ENCODE peak calls at places on chromosome 9, in eight cellular contexts. One of them, this sample, is unnamed.

GRCh38 chr9:97502984-97503861 is 1.8 kb downstream of the TMOD1 start:
- DNase-seq in IMR-90: no peak
- DNase-seq in NB4: no peak
- DNase-seq in K562: peak
- DNase-seq in sigmoid colon: no peak
- DNase-seq in lower leg skin: no peak
- DNase-seq in breast epithelium: no peak
- DNase-seq in thyroid gland: no peak
- DNase-seq in this sample: no peak

GRCh38 chr9:127776195-127776918 is 2.1 kb downstream of the SH2D3C start:
- DNase-seq in K562: peak
- DNase-seq in sigmoid colon: no peak
- DNase-seq in IMR-90: no peak
- DNase-seq in NB4: peak
- DNase-seq in lower leg skin: no peak
- DNase-seq in breast epithelium: no peak
- DNase-seq in thyroid gland: no peak
- DNase-seq in this sample: no peak

GRCh38 chr9:125255781-125256391 is 5.7 kb upstream of the GAPVD1 start:
- DNase-seq in sigmoid colon: no peak
- DNase-seq in lower leg skin: no peak
- DNase-seq in breast epithelium: no peak
- DNase-seq in thyroid gland: peak
- DNase-seq in NB4: peak
- DNase-seq in K562: peak
- DNase-seq in IMR-90: no peak
- DNase-seq in this sample: no peak

GRCh38 chr9:98916660-98917059 is 27.0 kb upstream of the COL15A1 start:
- DNase-seq in NB4: no peak
- DNase-seq in lower leg skin: no peak
- DNase-seq in sigmoid colon: peak
- DNase-seq in K562: peak
- DNase-seq in thyroid gland: no peak
- DNase-seq in IMR-90: peak
- DNase-seq in breast epithelium: peak
- DNase-seq in this sample: no peak

GRCh38 chr9:6229604-6230003 is 14.0 kb downstream of the IL33 start:
- DNase-seq in thyroid gland: no peak
- DNase-seq in sigmoid colon: no peak
- DNase-seq in IMR-90: peak
- DNase-seq in breast epithelium: no peak
- DNase-seq in NB4: no peak
- DNase-seq in K562: no peak
- DNase-seq in lower leg skin: no peak
- DNase-seq in this sample: no peak

GRCh38 chr9:12862596-12862995 is 87.8 kb downstream of the LURAP1L start:
- DNase-seq in lower leg skin: no peak
- DNase-seq in sigmoid colon: no peak
- DNase-seq in thyroid gland: no peak
- DNase-seq in K562: no peak
- DNase-seq in IMR-90: no peak
- DNase-seq in NB4: no peak
- DNase-seq in breast epithelium: no peak
- DNase-seq in this sample: no peak

GRCh38 chr9:95729066-95729465 is 146.4 kb upstream of the ERCC6L2 start:
- DNase-seq in thyroid gland: no peak
- DNase-seq in NB4: no peak
- DNase-seq in lower leg skin: no peak
- DNase-seq in breast epithelium: no peak
- DNase-seq in K562: no peak
- DNase-seq in sigmoid colon: no peak
- DNase-seq in IMR-90: no peak
- DNase-seq in this sample: no peak

GRCh38 chr9:135299239-135299590 is 180.4 kb upstream of the PPP1R26 start:
- DNase-seq in thyroid gland: no peak
- DNase-seq in sigmoid colon: no peak
- DNase-seq in NB4: no peak
- DNase-seq in K562: no peak
- DNase-seq in breast epithelium: no peak
- DNase-seq in IMR-90: no peak
- DNase-seq in lower leg skin: no peak
- DNase-seq in this sample: no peak

GRCh38 chr9:125495137-125496119 is 211.6 kb downstream of the MAPKAP1 start:
- DNase-seq in sigmoid colon: no peak
- DNase-seq in breast epithelium: no peak
- DNase-seq in lower leg skin: no peak
- DNase-seq in IMR-90: no peak
- DNase-seq in thyroid gland: no peak
- DNase-seq in NB4: no peak
- DNase-seq in K562: no peak
- DNase-seq in this sample: no peak

GRCh38 chr9:36316629-36317317 is 58.5 kb upstream of the GNE start:
- DNase-seq in thyroid gland: no peak
- DNase-seq in breast epithelium: no peak
- DNase-seq in sigmoid colon: no peak
- DNase-seq in IMR-90: no peak
- DNase-seq in lower leg skin: no peak
- DNase-seq in K562: no peak
- DNase-seq in NB4: no peak
- DNase-seq in this sample: no peak

GRCh38 chr9:120655005-120655622 is 59.2 kb downstream of the MEGF9 start:
- DNase-seq in thyroid gland: no peak
- DNase-seq in lower leg skin: no peak
- DNase-seq in K562: no peak
- DNase-seq in NB4: peak
- DNase-seq in IMR-90: peak
- DNase-seq in breast epithelium: no peak
- DNase-seq in sigmoid colon: no peak
- DNase-seq in this sample: no peak

GRCh38 chr9:88388203-88388885 is at the start of gene SPIN1:
- DNase-seq in K562: peak
- DNase-seq in IMR-90: peak
- DNase-seq in lower leg skin: no peak
- DNase-seq in thyroid gland: peak
- DNase-seq in breast epithelium: peak
- DNase-seq in sigmoid colon: peak
- DNase-seq in NB4: peak
- DNase-seq in this sample: peak

GRCh38 chr9:79020266-79020665 is 551.5 kb upstream of the TLE4 start:
- DNase-seq in thyroid gland: no peak
- DNase-seq in sigmoid colon: no peak
- DNase-seq in breast epithelium: no peak
- DNase-seq in IMR-90: no peak
- DNase-seq in NB4: no peak
- DNase-seq in lower leg skin: no peak
- DNase-seq in K562: no peak
- DNase-seq in this sample: no peak

GRCh38 chr9:133589454-133590227 is 19.5 kb downstream of the FAM163B start:
- DNase-seq in lower leg skin: no peak
- DNase-seq in NB4: no peak
- DNase-seq in thyroid gland: no peak
- DNase-seq in K562: peak
- DNase-seq in sigmoid colon: no peak
- DNase-seq in breast epithelium: no peak
- DNase-seq in IMR-90: no peak
- DNase-seq in this sample: no peak

GRCh38 chr9:133584559-133585476 is 24.4 kb downstream of the FAM163B start:
- DNase-seq in sigmoid colon: no peak
- DNase-seq in IMR-90: no peak
- DNase-seq in breast epithelium: no peak
- DNase-seq in lower leg skin: no peak
- DNase-seq in K562: no peak
- DNase-seq in thyroid gland: no peak
- DNase-seq in NB4: peak
- DNase-seq in this sample: no peak

GRCh38 chr9:133587466-133587865 is 21.7 kb downstream of the FAM163B start:
- DNase-seq in K562: no peak
- DNase-seq in lower leg skin: no peak
- DNase-seq in NB4: no peak
- DNase-seq in IMR-90: no peak
- DNase-seq in breast epithelium: no peak
- DNase-seq in thyroid gland: no peak
- DNase-seq in sigmoid colon: no peak
- DNase-seq in this sample: no peak

GRCh38 chr9:133585481-133586367 is 23.5 kb downstream of the FAM163B start:
- DNase-seq in thyroid gland: no peak
- DNase-seq in lower leg skin: no peak
- DNase-seq in K562: no peak
- DNase-seq in IMR-90: no peak
- DNase-seq in NB4: peak
- DNase-seq in breast epithelium: no peak
- DNase-seq in sigmoid colon: no peak
- DNase-seq in this sample: no peak

DNA sequence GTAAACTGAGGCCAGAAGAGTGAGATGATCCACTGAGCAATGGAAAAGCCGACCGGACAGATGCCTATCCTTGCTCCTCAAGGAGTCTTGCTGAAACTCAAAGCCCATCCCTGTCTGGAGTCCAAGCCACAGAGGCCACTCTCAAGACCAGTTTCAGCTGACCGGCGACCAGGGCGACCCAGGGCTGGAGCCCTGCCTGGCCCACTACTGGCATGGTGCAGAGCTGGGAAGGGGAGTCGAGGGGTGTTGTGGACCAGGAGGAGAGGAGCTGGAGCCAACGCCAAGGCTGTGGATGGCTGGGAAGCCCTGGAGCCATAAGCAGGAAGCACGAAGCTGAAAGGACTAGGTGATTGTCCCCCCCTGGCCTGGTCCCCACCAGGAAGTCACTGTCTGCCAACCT is 22.1 kb downstream of the FAM163B start:
- DNase-seq in breast epithelium: no peak
- DNase-seq in NB4: no peak
- DNase-seq in IMR-90: no peak
- DNase-seq in K562: no peak
- DNase-seq in lower leg skin: no peak
- DNase-seq in thyroid gland: no peak
- DNase-seq in sigmoid colon: no peak
- DNase-seq in this sample: no peak
- TF ChIP-seq POLR2A in breast epithelium: no peak
- TF ChIP-seq POLR2A in NB4: no peak
- TF ChIP-seq POLR2A in IMR-90: no peak
- TF ChIP-seq POLR2A in K562: no peak
- TF ChIP-seq POLR2A in lower leg skin: no peak
- TF ChIP-seq POLR2A in thyroid gland: no peak
- TF ChIP-seq POLR2A in sigmoid colon: no peak
- TF ChIP-seq POLR2A in this sample: no peak

GRCh38 chr9:137167113-137167751 is 2.6 kb downstream of the LRRC26 start:
- DNase-seq in K562: peak
- DNase-seq in breast epithelium: no peak
- DNase-seq in IMR-90: no peak
- DNase-seq in thyroid gland: no peak
- DNase-seq in sigmoid colon: no peak
- DNase-seq in NB4: peak
- DNase-seq in lower leg skin: no peak
- DNase-seq in this sample: no peak

GRCh38 chr9:137168907-137169763 is 716 bp downstream of the LRRC26 start:
- DNase-seq in sigmoid colon: no peak
- DNase-seq in K562: peak
- DNase-seq in thyroid gland: no peak
- DNase-seq in breast epithelium: no peak
- DNase-seq in IMR-90: peak
- DNase-seq in lower leg skin: no peak
- DNase-seq in NB4: peak
- DNase-seq in this sample: no peak

GRCh38 chr9:137166242-137167112 is 3.4 kb downstream of the LRRC26 start:
- DNase-seq in IMR-90: no peak
- DNase-seq in thyroid gland: no peak
- DNase-seq in NB4: no peak
- DNase-seq in K562: no peak
- DNase-seq in sigmoid colon: no peak
- DNase-seq in breast epithelium: no peak
- DNase-seq in lower leg skin: no peak
- DNase-seq in this sample: no peak

GRCh38 chr9:137168575-137168906 is 1.3 kb downstream of the LRRC26 start:
- DNase-seq in breast epithelium: no peak
- DNase-seq in lower leg skin: no peak
- DNase-seq in K562: peak
- DNase-seq in NB4: no peak
- DNase-seq in IMR-90: no peak
- DNase-seq in thyroid gland: no peak
- DNase-seq in sigmoid colon: no peak
- DNase-seq in this sample: no peak

DNA sequence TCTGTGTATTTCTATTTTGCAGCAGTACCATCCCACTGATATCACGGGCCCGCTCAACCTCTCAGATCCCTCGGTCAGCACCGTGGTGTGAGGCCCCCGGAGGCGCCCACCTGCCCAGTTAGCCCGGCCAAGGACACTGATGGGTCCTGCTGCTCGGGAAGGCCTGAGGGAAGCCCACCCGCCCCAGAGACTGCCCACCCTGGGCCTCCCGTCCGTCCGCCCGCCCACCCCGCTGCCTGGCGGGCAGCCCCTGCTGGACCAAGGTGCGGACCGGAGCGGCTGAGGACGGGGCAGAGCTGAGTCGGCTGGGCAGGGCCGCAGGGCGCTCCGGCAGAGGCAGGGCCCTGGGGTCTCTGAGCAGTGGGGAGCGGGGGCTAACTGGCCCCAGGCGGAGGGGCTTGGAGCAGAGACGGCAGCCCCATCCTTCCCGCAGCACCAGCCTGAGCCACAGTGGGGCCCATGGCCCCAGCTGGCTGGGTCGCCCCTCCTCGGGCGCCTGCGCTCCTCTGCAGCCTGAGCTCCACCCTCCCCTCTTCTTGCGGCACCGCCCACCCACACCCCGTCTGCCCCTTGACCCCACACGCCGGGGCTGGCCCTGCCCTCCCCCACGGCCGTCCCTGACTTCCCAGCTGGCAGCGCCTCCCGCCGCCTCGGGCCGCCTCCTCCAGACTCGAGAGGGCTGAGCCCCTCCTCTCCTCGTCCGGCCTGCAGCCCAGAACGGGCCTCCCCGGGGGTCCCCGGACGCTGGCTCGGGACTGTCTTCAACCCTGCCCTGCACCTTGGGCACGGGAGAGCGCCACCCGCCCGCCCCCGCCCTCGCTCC is 1.9 kb downstream of the LRRC26 start:
- DNase-seq in IMR-90: no peak
- DNase-seq in breast epithelium: no peak
- DNase-seq in lower leg skin: no peak
- DNase-seq in sigmoid colon: no peak
- DNase-seq in thyroid gland: no peak
- DNase-seq in K562: peak
- DNase-seq in NB4: peak
- DNase-seq in this sample: no peak
- H3K4me3 ChIP-seq in IMR-90: no peak
- H3K4me3 ChIP-seq in breast epithelium: peak
- H3K4me3 ChIP-seq in lower leg skin: no peak
- H3K4me3 ChIP-seq in sigmoid colon: peak
- H3K4me3 ChIP-seq in thyroid gland: peak
- H3K4me3 ChIP-seq in K562: no peak
- H3K4me3 ChIP-seq in NB4: no peak
- H3K4me3 ChIP-seq in this sample: no peak

GRCh38 chr9:137578518-137579258 is at the start of gene DPH7:
- DNase-seq in IMR-90: peak
- DNase-seq in breast epithelium: peak
- DNase-seq in NB4: peak
- DNase-seq in K562: peak
- DNase-seq in sigmoid colon: peak
- DNase-seq in thyroid gland: peak
- DNase-seq in lower leg skin: peak
- DNase-seq in this sample: peak
- TF ChIP-seq POLR2A in IMR-90: no peak
- TF ChIP-seq POLR2A in breast epithelium: no peak
- TF ChIP-seq POLR2A in NB4: peak
- TF ChIP-seq POLR2A in K562: peak
- TF ChIP-seq POLR2A in sigmoid colon: peak
- TF ChIP-seq POLR2A in thyroid gland: no peak
- TF ChIP-seq POLR2A in lower leg skin: no peak
- TF ChIP-seq POLR2A in this sample: peak

GRCh38 chr9:76943071-76943470 is 37.2 kb upstream of the PRUNE2 start:
- DNase-seq in lower leg skin: no peak
- DNase-seq in IMR-90: no peak
- DNase-seq in thyroid gland: no peak
- DNase-seq in breast epithelium: no peak
- DNase-seq in NB4: no peak
- DNase-seq in sigmoid colon: no peak
- DNase-seq in K562: no peak
- DNase-seq in this sample: no peak
- H3K4me3 ChIP-seq in lower leg skin: no peak
- H3K4me3 ChIP-seq in IMR-90: no peak
- H3K4me3 ChIP-seq in thyroid gland: no peak
- H3K4me3 ChIP-seq in breast epithelium: no peak
- H3K4me3 ChIP-seq in NB4: no peak
- H3K4me3 ChIP-seq in sigmoid colon: no peak
- H3K4me3 ChIP-seq in K562: no peak
- H3K4me3 ChIP-seq in this sample: no peak